ENCODE peak calls at places on chromosomes 11 and 22, in six cellular contexts. One of them, this sample, is unnamed.

GRCh38 chr11:74953448-74953847 is 4.4 kb downstream of the SPCS2 start:
- DNase-seq in fibroblast of pulmonary artery: no peak
- DNase-seq in fibroblast of lung: no peak
- DNase-seq in cardiac fibroblast: no peak
- DNase-seq in left lung: no peak
- DNase-seq in foreskin fibroblast: no peak
- DNase-seq in this sample: no peak

GRCh38 chr11:47415949-47416472 is 7.6 kb downstream of the SLC39A13 start:
- DNase-seq in foreskin fibroblast: peak; percentile 95
- DNase-seq in fibroblast of lung: peak; percentile 95
- DNase-seq in cardiac fibroblast: peak; percentile 96
- DNase-seq in fibroblast of pulmonary artery: peak; percentile 95
- DNase-seq in left lung: peak; percentile 89
- DNase-seq in this sample: peak; percentile 89

GRCh38 chr22:47092896-47093311 is 330.5 kb downstream of the TBC1D22A start:
- DNase-seq in fibroblast of lung: peak; percentile 89
- DNase-seq in foreskin fibroblast: peak; percentile 39
- DNase-seq in fibroblast of pulmonary artery: peak; percentile 74
- DNase-seq in left lung: no peak
- DNase-seq in cardiac fibroblast: peak; percentile 80
- DNase-seq in this sample: peak; percentile 47

GRCh38 chr11:92415246-92415645 is 190.6 kb downstream of the FAT3 start:
- DNase-seq in cardiac fibroblast: no peak
- DNase-seq in fibroblast of pulmonary artery: no peak
- DNase-seq in foreskin fibroblast: no peak
- DNase-seq in left lung: no peak
- DNase-seq in fibroblast of lung: peak; percentile 17
- DNase-seq in this sample: no peak

GRCh38 chr11:77049081-77049480 is 14.9 kb downstream of the B3GNT6 start:
- DNase-seq in foreskin fibroblast: no peak
- DNase-seq in left lung: no peak
- DNase-seq in fibroblast of lung: no peak
- DNase-seq in fibroblast of pulmonary artery: no peak
- DNase-seq in cardiac fibroblast: no peak
- DNase-seq in this sample: no peak

GRCh38 chr22:30922151-30922611 is 46.4 kb downstream of the MORC2 start:
- DNase-seq in foreskin fibroblast: peak; percentile 22
- DNase-seq in fibroblast of pulmonary artery: peak; percentile 66
- DNase-seq in fibroblast of lung: peak; percentile 25
- DNase-seq in left lung: peak; percentile 69
- DNase-seq in cardiac fibroblast: peak; percentile 69
- DNase-seq in this sample: peak; percentile 3

GRCh38 chr11:4544891-4545290 is at the start of gene OR52M1:
- DNase-seq in left lung: no peak
- DNase-seq in fibroblast of pulmonary artery: no peak
- DNase-seq in cardiac fibroblast: no peak
- DNase-seq in fibroblast of lung: no peak
- DNase-seq in foreskin fibroblast: no peak
- DNase-seq in this sample: no peak

GRCh38 chr11:126452718-126453117 is 97.2 kb downstream of the ST3GAL4 start:
- DNase-seq in foreskin fibroblast: no peak
- DNase-seq in cardiac fibroblast: no peak
- DNase-seq in fibroblast of lung: no peak
- DNase-seq in fibroblast of pulmonary artery: no peak
- DNase-seq in left lung: no peak
- DNase-seq in this sample: no peak

GRCh38 chr11:16341853-16342252 is 14.5 kb downstream of the SOX6 start:
- DNase-seq in foreskin fibroblast: no peak
- DNase-seq in left lung: no peak
- DNase-seq in fibroblast of pulmonary artery: no peak
- DNase-seq in fibroblast of lung: no peak
- DNase-seq in cardiac fibroblast: no peak
- DNase-seq in this sample: no peak

GRCh38 chr11:14451825-14452224 is 47.8 kb downstream of the COPB1 start:
- DNase-seq in fibroblast of pulmonary artery: no peak
- DNase-seq in left lung: no peak
- DNase-seq in cardiac fibroblast: no peak
- DNase-seq in fibroblast of lung: no peak
- DNase-seq in foreskin fibroblast: peak; percentile 45
- DNase-seq in this sample: no peak

GRCh38 chr11:75270896-75271415 is 30.4 kb downstream of the TPBGL start:
- DNase-seq in fibroblast of lung: no peak
- DNase-seq in cardiac fibroblast: no peak
- DNase-seq in fibroblast of pulmonary artery: peak; percentile 32
- DNase-seq in foreskin fibroblast: no peak
- DNase-seq in left lung: peak; percentile 2
- DNase-seq in this sample: no peak

GRCh38 chr11:96943970-96944369 is 554.2 kb downstream of the JRKL start:
- DNase-seq in fibroblast of lung: no peak
- DNase-seq in foreskin fibroblast: no peak
- DNase-seq in fibroblast of pulmonary artery: no peak
- DNase-seq in left lung: no peak
- DNase-seq in cardiac fibroblast: no peak
- DNase-seq in this sample: no peak

GRCh38 chr11:44978279-44978960 is 27.7 kb upstream of the TP53I11 start:
- DNase-seq in fibroblast of lung: peak; percentile 24
- DNase-seq in foreskin fibroblast: no peak
- DNase-seq in left lung: no peak
- DNase-seq in cardiac fibroblast: peak; percentile 42
- DNase-seq in fibroblast of pulmonary artery: peak; percentile 24
- DNase-seq in this sample: no peak

GRCh38 chr11:43856988-43857387 is 23.6 kb upstream of the ALKBH3 start:
- DNase-seq in foreskin fibroblast: no peak
- DNase-seq in left lung: no peak
- DNase-seq in cardiac fibroblast: no peak
- DNase-seq in fibroblast of lung: no peak
- DNase-seq in fibroblast of pulmonary artery: no peak
- DNase-seq in this sample: no peak

GRCh38 chr11:68968306-68969255 is 12.2 kb downstream of the MRGPRD start:
- DNase-seq in foreskin fibroblast: no peak
- DNase-seq in fibroblast of pulmonary artery: no peak
- DNase-seq in left lung: peak; percentile 14
- DNase-seq in fibroblast of lung: no peak
- DNase-seq in cardiac fibroblast: no peak
- DNase-seq in this sample: no peak

GRCh38 chr11:44258190-44258489 is 51.8 kb downstream of the ALX4 start:
- DNase-seq in fibroblast of pulmonary artery: no peak
- DNase-seq in cardiac fibroblast: no peak
- DNase-seq in left lung: no peak
- DNase-seq in fibroblast of lung: no peak
- DNase-seq in foreskin fibroblast: peak; percentile 39
- DNase-seq in this sample: no peak

GRCh38 chr11:113664069-113664980 is 41.8 kb downstream of the TMPRSS5 start:
- DNase-seq in foreskin fibroblast: no peak
- DNase-seq in fibroblast of pulmonary artery: no peak
- DNase-seq in cardiac fibroblast: no peak
- DNase-seq in left lung: no peak
- DNase-seq in fibroblast of lung: peak; percentile 95
- DNase-seq in this sample: no peak

GRCh38 chr11:71171024-71171423 is 81.4 kb downstream of the SHANK2 start:
- DNase-seq in cardiac fibroblast: no peak
- DNase-seq in fibroblast of pulmonary artery: no peak
- DNase-seq in fibroblast of lung: no peak
- DNase-seq in left lung: peak; percentile 4
- DNase-seq in foreskin fibroblast: no peak
- DNase-seq in this sample: no peak

GRCh38 chr11:31823372-31824371 is 12.6 kb upstream of the PAX6 start:
- DNase-seq in fibroblast of pulmonary artery: no peak
- DNase-seq in cardiac fibroblast: no peak
- DNase-seq in fibroblast of lung: no peak
- DNase-seq in foreskin fibroblast: no peak
- DNase-seq in left lung: no peak
- DNase-seq in this sample: no peak

GRCh38 chr11:7635137-7635536 is 38.2 kb downstream of the CYB5R2 start:
- DNase-seq in cardiac fibroblast: no peak
- DNase-seq in left lung: no peak
- DNase-seq in fibroblast of lung: no peak
- DNase-seq in foreskin fibroblast: no peak
- DNase-seq in fibroblast of pulmonary artery: no peak
- DNase-seq in this sample: no peak

GRCh38 chr11:121482231-121483129 is 29.7 kb upstream of the SORL1-AS1 start:
- DNase-seq in fibroblast of lung: no peak
- DNase-seq in foreskin fibroblast: no peak
- DNase-seq in cardiac fibroblast: peak; percentile 13
- DNase-seq in left lung: peak; percentile 43
- DNase-seq in fibroblast of pulmonary artery: peak; percentile 27
- DNase-seq in this sample: no peak

GRCh38 chr11:69603978-69604524 is 36.9 kb upstream of the CCND1 start:
- DNase-seq in left lung: no peak
- DNase-seq in fibroblast of lung: peak; percentile 60
- DNase-seq in cardiac fibroblast: no peak
- DNase-seq in fibroblast of pulmonary artery: no peak
- DNase-seq in foreskin fibroblast: no peak
- DNase-seq in this sample: no peak

GRCh38 chr11:280762-281485 is 2.7 kb downstream of the NLRP6 start:
- DNase-seq in fibroblast of lung: no peak
- DNase-seq in cardiac fibroblast: no peak
- DNase-seq in left lung: no peak
- DNase-seq in foreskin fibroblast: no peak
- DNase-seq in fibroblast of pulmonary artery: no peak
- DNase-seq in this sample: no peak

GRCh38 chr11:117202386-117203068 is 3.4 kb downstream of the TAGLN start:
- DNase-seq in cardiac fibroblast: peak; percentile 57
- DNase-seq in fibroblast of pulmonary artery: no peak
- DNase-seq in fibroblast of lung: no peak
- DNase-seq in foreskin fibroblast: no peak
- DNase-seq in left lung: no peak
- DNase-seq in this sample: no peak

GRCh38 chr11:117201516-117201866 is 2.3 kb downstream of the TAGLN start:
- DNase-seq in fibroblast of lung: no peak
- DNase-seq in cardiac fibroblast: no peak
- DNase-seq in foreskin fibroblast: no peak
- DNase-seq in fibroblast of pulmonary artery: peak; percentile 14
- DNase-seq in left lung: no peak
- DNase-seq in this sample: no peak

GRCh38 chr11:117204283-117205080 is 5.3 kb downstream of the TAGLN start:
- DNase-seq in fibroblast of pulmonary artery: no peak
- DNase-seq in fibroblast of lung: no peak
- DNase-seq in cardiac fibroblast: no peak
- DNase-seq in foreskin fibroblast: no peak
- DNase-seq in left lung: no peak
- DNase-seq in this sample: no peak

GRCh38 chr11:117201906-117202305 is 2.7 kb downstream of the TAGLN start:
- DNase-seq in fibroblast of pulmonary artery: no peak
- DNase-seq in foreskin fibroblast: no peak
- DNase-seq in cardiac fibroblast: peak; percentile 59
- DNase-seq in fibroblast of lung: no peak
- DNase-seq in left lung: no peak
- DNase-seq in this sample: no peak

GRCh38 chr11:117203069-117203407 is 3.9 kb downstream of the TAGLN start:
- DNase-seq in fibroblast of pulmonary artery: no peak
- DNase-seq in foreskin fibroblast: no peak
- DNase-seq in fibroblast of lung: no peak
- DNase-seq in cardiac fibroblast: peak; percentile 23
- DNase-seq in left lung: no peak
- DNase-seq in this sample: no peak
- H3K4me3 ChIP-seq in fibroblast of pulmonary artery: no peak overlapping the region
- H3K4me3 ChIP-seq in foreskin fibroblast: no peak overlapping the region
- H3K4me3 ChIP-seq in fibroblast of lung: peak overlapping the region; percentile 76
- H3K4me3 ChIP-seq in cardiac fibroblast: no peak overlapping the region
- H3K4me3 ChIP-seq in left lung: no peak overlapping the region
- H3K4me3 ChIP-seq in this sample: no peak overlapping the region

GRCh38 chr11:46382644-46383403 is 1.4 kb downstream of the MDK start:
- DNase-seq in foreskin fibroblast: no peak
- DNase-seq in fibroblast of lung: peak; percentile 38
- DNase-seq in fibroblast of pulmonary artery: peak; percentile 63
- DNase-seq in left lung: no peak
- DNase-seq in cardiac fibroblast: peak; percentile 63
- DNase-seq in this sample: no peak
- H3K4me3 ChIP-seq in foreskin fibroblast: peak overlapping the region; percentile 60
- H3K4me3 ChIP-seq in fibroblast of lung: peak overlapping the region; percentile 59
- H3K4me3 ChIP-seq in fibroblast of pulmonary artery: peak overlapping the region; percentile 59
- H3K4me3 ChIP-seq in left lung: peak overlapping the region; percentile 70
- H3K4me3 ChIP-seq in cardiac fibroblast: no peak overlapping the region
- H3K4me3 ChIP-seq in this sample: peak overlapping the region; percentile 64

GRCh38 chr22:20025401-20026203 is 4.7 kb downstream of the TANGO2 start:
- DNase-seq in foreskin fibroblast: no peak
- DNase-seq in cardiac fibroblast: no peak
- DNase-seq in fibroblast of pulmonary artery: no peak
- DNase-seq in left lung: no peak
- DNase-seq in fibroblast of lung: no peak
- DNase-seq in this sample: no peak

GRCh38 chr22:20022231-20023069 is 1.5 kb downstream of the TANGO2 start:
- DNase-seq in foreskin fibroblast: no peak
- DNase-seq in left lung: no peak
- DNase-seq in cardiac fibroblast: no peak
- DNase-seq in fibroblast of lung: no peak
- DNase-seq in fibroblast of pulmonary artery: no peak
- DNase-seq in this sample: no peak

GRCh38 chr22:20021196-20022181 is 579 bp downstream of the TANGO2 start:
- DNase-seq in foreskin fibroblast: peak; percentile 59
- DNase-seq in left lung: peak; percentile 87
- DNase-seq in cardiac fibroblast: peak; percentile 63
- DNase-seq in fibroblast of pulmonary artery: peak; percentile 46
- DNase-seq in fibroblast of lung: peak; percentile 58
- DNase-seq in this sample: no peak

GRCh38 chr22:20024225-20025087 is 3.5 kb downstream of the TANGO2 start:
- DNase-seq in foreskin fibroblast: no peak
- DNase-seq in left lung: no peak
- DNase-seq in cardiac fibroblast: no peak
- DNase-seq in fibroblast of pulmonary artery: no peak
- DNase-seq in fibroblast of lung: no peak
- DNase-seq in this sample: no peak

DNA sequence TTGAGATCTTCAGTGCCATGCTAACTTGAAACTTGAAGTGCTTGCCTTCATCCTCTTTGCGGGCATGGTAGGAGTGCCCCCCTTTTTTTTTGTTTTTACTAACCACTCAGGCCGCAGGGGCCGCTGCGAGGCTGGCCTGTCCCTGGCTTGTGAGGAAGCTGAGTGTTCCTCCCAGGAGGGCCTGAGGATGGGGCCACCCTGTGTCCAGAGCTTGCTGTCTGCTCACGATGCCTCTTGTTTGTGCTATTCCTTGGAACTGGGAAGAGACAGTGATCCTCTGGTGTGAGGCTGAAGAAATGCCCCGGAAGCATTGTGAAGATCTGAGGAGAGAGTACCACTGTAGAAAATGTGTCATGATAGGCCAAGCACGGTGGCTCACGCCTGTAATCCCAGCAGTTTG is 2.3 kb downstream of the TANGO2 start:
- DNase-seq in fibroblast of pulmonary artery: no peak
- DNase-seq in left lung: no peak
- DNase-seq in foreskin fibroblast: no peak
- DNase-seq in cardiac fibroblast: no peak
- DNase-seq in fibroblast of lung: no peak
- DNase-seq in this sample: no peak
- H3K4me3 ChIP-seq in fibroblast of pulmonary artery: no peak overlapping the region
- H3K4me3 ChIP-seq in left lung: no peak overlapping the region
- H3K4me3 ChIP-seq in foreskin fibroblast: no peak overlapping the region
- H3K4me3 ChIP-seq in cardiac fibroblast: no peak overlapping the region
- H3K4me3 ChIP-seq in fibroblast of lung: no peak overlapping the region
- H3K4me3 ChIP-seq in this sample: no peak overlapping the region

GRCh38 chr11:130947481-130947880 is 31.2 kb upstream of the SNX19 start:
- DNase-seq in cardiac fibroblast: no peak
- DNase-seq in fibroblast of pulmonary artery: no peak
- DNase-seq in foreskin fibroblast: no peak
- DNase-seq in left lung: no peak
- DNase-seq in fibroblast of lung: no peak
- DNase-seq in this sample: no peak
- H3K4me3 ChIP-seq in cardiac fibroblast: no peak overlapping the region
- H3K4me3 ChIP-seq in fibroblast of pulmonary artery: no peak overlapping the region
- H3K4me3 ChIP-seq in foreskin fibroblast: no peak overlapping the region
- H3K4me3 ChIP-seq in left lung: no peak overlapping the region
- H3K4me3 ChIP-seq in fibroblast of lung: no peak overlapping the region
- H3K4me3 ChIP-seq in this sample: no peak overlapping the region